ENCODE peak calls at places on chromosome 22, in five cellular contexts. T, P, Y, D and N are unnamed samples.

GRCh38 chr22:27975381-27976013 is 56.4 kb upstream of the PITPNB start:
- DNase-seq in T (no peak), P (no peak), Y (no peak), D (no peak), N (no peak)

GRCh38 chr22:50040717-50041116 is 17.4 kb downstream of the TTLL8 start:
- DNase-seq in T (no peak), P (no peak), Y (no peak), D (no peak), N (no peak)

GRCh38 chr22:46547883-46548244 is 10.4 kb upstream of the CELSR1 start:
- DNase-seq in T (no peak), P (peak; percentile 86), Y (peak; percentile 58), D (no peak), N (peak; percentile 21)

GRCh38 chr22:28016781-28017557 is 97.9 kb upstream of the PITPNB start:
- DNase-seq in T (no peak), P (no peak), Y (no peak), D (no peak), N (no peak)

GRCh38 chr22:45563362-45564040 is 60.8 kb downstream of the FBLN1 start:
- DNase-seq in T (no peak), P (no peak), Y (no peak), D (no peak), N (no peak)

GRCh38 chr22:25746012-25746373 is 4.0 kb downstream of the MYO18B start:
- DNase-seq in T (no peak), P (peak; percentile 68), Y (no peak), D (no peak), N (no peak)

GRCh38 chr22:37472418-37473006 is 13.7 kb downstream of the MFNG start:
- DNase-seq in T (peak; percentile 71), P (no peak), Y (peak; percentile 46), D (peak; percentile 31), N (peak; percentile 54)

GRCh38 chr22:19559956-19560355 is 35.7 kb upstream of the CLDN5 start:
- DNase-seq in T (no peak), P (no peak), Y (no peak), D (no peak), N (no peak)

GRCh38 chr22:33111491-33111890 is 53.3 kb upstream of the SYN3 start:
- DNase-seq in T (no peak), P (no peak), Y (no peak), D (no peak), N (no peak)

GRCh38 chr22:36753916-36754315 is 22.0 kb downstream of the IFT27 start:
- DNase-seq in T (no peak), P (no peak), Y (no peak), D (no peak), N (no peak)

GRCh38 chr22:20471126-20471833 is 24.3 kb downstream of the KLHL22 start:
- DNase-seq in T (no peak), P (no peak), Y (no peak), D (no peak), N (no peak)

GRCh38 chr22:24460418-24461089 is 33.2 kb downstream of the ADORA2A start:
- DNase-seq in T (no peak), P (peak; percentile 59), Y (peak; percentile 28), D (no peak), N (no peak)

GRCh38 chr22:37745548-37746365 is 48.9 kb downstream of the TRIOBP start:
- DNase-seq in T (peak; percentile 95), P (peak; percentile 91), Y (peak; percentile 80), D (peak; percentile 82), N (peak; percentile 83)

GRCh38 chr22:38641476-38641875 is 14.7 kb downstream of the FAM227A start:
- DNase-seq in T (no peak), P (no peak), Y (no peak), D (no peak), N (no peak)

GRCh38 chr22:50304528-50305392 is 2.7 kb downstream of the PLXNB2 start:
- DNase-seq in T (no peak), P (peak; percentile 27), Y (no peak), D (no peak), N (peak; percentile 39)

GRCh38 chr22:20584872-20585639 is 77.6 kb downstream of the MED15 start:
- DNase-seq in T (no peak), P (no peak), Y (no peak), D (no peak), N (no peak)

GRCh38 chr22:31230155-31230870 is 18.2 kb downstream of the LIMK2 start:
- DNase-seq in T (no peak), P (peak; percentile 34), Y (no peak), D (no peak), N (no peak)

GRCh38 chr22:36258750-36259619 is 6.1 kb downstream of the APOL1 start:
- DNase-seq in T (no peak), P (peak; percentile 65), Y (no peak), D (no peak), N (no peak)

GRCh38 chr22:29073618-29074275 is 912 bp downstream of the KREMEN1 start:
- DNase-seq in T (no peak), P (no peak), Y (peak; percentile 54), D (no peak), N (peak; percentile 66)

GRCh38 chr22:30249049-30250038 is 2.8 kb upstream of the LIF start:
- DNase-seq in T (no peak), P (no peak), Y (peak; percentile 40), D (no peak), N (peak; percentile 35)

GRCh38 chr22:16969508-16970327 is 38.3 kb downstream of the GAB4 start:
- DNase-seq in T (no peak), P (no peak), Y (no peak), D (no peak), N (no peak)

GRCh38 chr22:36979016-36979415 is 40.2 kb downstream of the TST start:
- DNase-seq in T (no peak), P (no peak), Y (no peak), D (no peak), N (no peak)

GRCh38 chr22:45468872-45469572 is 33.7 kb upstream of the FBLN1 start:
- DNase-seq in T (no peak), P (peak; percentile 70), Y (no peak), D (no peak), N (no peak)

GRCh38 chr22:27463121-27463520 is 338.4 kb downstream of the MN1 start:
- DNase-seq in T (no peak), P (no peak), Y (no peak), D (no peak), N (no peak)

GRCh38 chr22:46848227-46848626 is 85.8 kb downstream of the TBC1D22A start:
- DNase-seq in T (no peak), P (peak; percentile 18), Y (no peak), D (no peak), N (no peak)

GRCh38 chr22:50710221-50710620 is 27.8 kb upstream of the ACR start:
- DNase-seq in T (no peak), P (no peak), Y (no peak), D (no peak), N (no peak)